ENCODE peak calls at places on chromosome 7, in nine cellular contexts. T is endothelial cell; C is GM04504; Z is activated naive CD4-positive, alpha-beta T cell treated with Interleukin-2 at 50 U/mL for 16 hours; B is Caki2; N is NCI-H1105; L is neuronal stem cell; J is activated CD8-positive, alpha-beta T cell treated with anti-CD3 and anti-CD28 coated beads for 36 hours; M is EH. X is an unnamed sample.

GRCh38 chr7:134067164-134067563 is 60.0 kb upstream of the LRGUK start:
- DNase-seq in T (no peak), C (no peak), Z (no peak), B (no peak), N (no peak), L (no peak), J (no peak), M (no peak), X (no peak)

GRCh38 chr7:81367335-81367801 is 402.5 kb downstream of the HGF start:
- DNase-seq in T (no peak), C (peak), Z (no peak), B (no peak), N (no peak), L (no peak), J (no peak), M (peak), X (peak)

GRCh38 chr7:89183726-89184125 is 388.2 kb upstream of the TEX47 start:
- DNase-seq in T (no peak), C (peak), Z (no peak), B (no peak), N (no peak), L (no peak), J (no peak), M (no peak), X (no peak)

GRCh38 chr7:146702898-146703297 is 586.3 kb downstream of the CNTNAP2 start:
- DNase-seq in T (no peak), C (no peak), Z (no peak), B (no peak), N (no peak), L (no peak), J (no peak), M (no peak), X (no peak)

GRCh38 chr7:130277763-130278643 is 11.3 kb downstream of the CPA2 start:
- DNase-seq in T (peak), C (no peak), Z (no peak), B (peak), N (peak), L (peak), J (no peak), M (peak), X (no peak)

GRCh38 chr7:45180084-45180986 is 22.7 kb downstream of the RAMP3 start:
- DNase-seq in T (no peak), C (no peak), Z (no peak), B (no peak), N (no peak), L (no peak), J (no peak), M (no peak), X (no peak)

GRCh38 chr7:122306320-122307227 is 2.0 kb upstream of the FEZF1 start:
- DNase-seq in T (peak), C (no peak), Z (no peak), B (no peak), N (no peak), L (peak), J (no peak), M (no peak), X (no peak)

GRCh38 chr7:41219276-41219675 is 483.6 kb downstream of the INHBA start:
- DNase-seq in T (no peak), C (peak), Z (no peak), B (peak), N (no peak), L (no peak), J (no peak), M (peak), X (no peak)

GRCh38 chr7:148264933-148265557 is 325.5 kb upstream of the C7orf33 start:
- DNase-seq in T (no peak), C (no peak), Z (no peak), B (peak), N (peak), L (no peak), J (peak), M (peak), X (peak)

GRCh38 chr7:142866361-142867096 is 11.7 kb downstream of the EPHB6 start:
- DNase-seq in T (peak), C (no peak), Z (no peak), B (peak), N (peak), L (peak), J (peak), M (peak), X (no peak)

GRCh38 chr7:73735526-73735905 is 3.1 kb downstream of the ABHD11 start:
- DNase-seq in T (no peak), C (no peak), Z (no peak), B (no peak), N (no peak), L (no peak), J (no peak), M (no peak), X (no peak)

GRCh38 chr7:128347573-128348147 is 4.0 kb upstream of the RBM28 start:
- DNase-seq in T (peak), C (no peak), Z (peak), B (no peak), N (peak), L (peak), J (peak), M (peak), X (peak)

GRCh38 chr7:95631545-95631944 is 35.2 kb upstream of the PDK4 start:
- DNase-seq in T (no peak), C (no peak), Z (no peak), B (no peak), N (no peak), L (no peak), J (no peak), M (no peak), X (no peak)

GRCh38 chr7:140904081-140904480 is 20.6 kb downstream of the BRAF start:
- DNase-seq in T (no peak), C (no peak), Z (no peak), B (no peak), N (no peak), L (no peak), J (peak), M (peak), X (no peak)

GRCh38 chr7:112161253-112162160 is 44.7 kb downstream of the DOCK4 start:
- DNase-seq in T (no peak), C (no peak), Z (no peak), B (peak), N (no peak), L (no peak), J (no peak), M (no peak), X (no peak)

GRCh38 chr7:24313777-24314176 is 29.8 kb downstream of the NPY start:
- DNase-seq in T (no peak), C (no peak), Z (no peak), B (no peak), N (no peak), L (no peak), J (no peak), M (no peak), X (no peak)

X was measured in fibroblast of the conjunctiva.